ENCODE peak calls at places on chromosomes 16 and 17, in six cellular contexts. G, R, E, L, M and Z are unnamed samples.

GRCh38 chr17:79038545-79039135 is 14.7 kb downstream of the C1QTNF1 start:
- DNase-seq in R (no peak), L (peak; percentile 99), M (no peak), E (peak; percentile 86), G (peak; percentile 64), Z (no peak)

GRCh38 chr17:15350777-15351486 is 9.5 kb upstream of the TEKT3 start:
- DNase-seq in L (no peak), R (no peak), E (no peak), G (no peak), M (no peak), Z (no peak)

GRCh38 chr16:88628512-88628974 is 9.8 kb upstream of the IL17C start:
- DNase-seq in E (peak; percentile 71), L (peak; percentile 20), G (no peak), R (no peak), M (peak; percentile 71), Z (no peak)

GRCh38 chr17:4870850-4871249 is 28.5 kb upstream of the C17orf107 start:
- DNase-seq in G (no peak), M (no peak), E (no peak), L (no peak), R (no peak), Z (no peak)

GRCh38 chr17:42673885-42674754 is 2.7 kb downstream of the PLEKHH3 start:
- DNase-seq in M (peak; percentile 77), G (no peak), E (peak; percentile 57), R (no peak), L (peak; percentile 89), Z (no peak)

GRCh38 chr17:82658796-82659452 is 10.7 kb upstream of the WDR45B start:
- DNase-seq in M (no peak), L (no peak), R (no peak), E (peak; percentile 5), G (no peak), Z (no peak)

GRCh38 chr16:2089676-2090480 is 42.1 kb downstream of the TSC2 start:
- DNase-seq in M (no peak), R (peak; percentile 9), E (peak; percentile 55), L (no peak), G (no peak), Z (no peak)

GRCh38 chr17:65638221-65638940 is 76.9 kb upstream of the AXIN2 start:
- DNase-seq in L (peak; percentile 16), G (peak; percentile 62), R (no peak), M (no peak), E (no peak), Z (no peak)

GRCh38 chr17:78129385-78130079 is 977 bp upstream of the TMC6 start:
- DNase-seq in L (no peak), R (no peak), G (no peak), E (no peak), M (no peak), Z (no peak)

GRCh38 chr17:67974598-67975066 is 21.6 kb downstream of the C17orf58 start:
- DNase-seq in M (no peak), G (no peak), L (no peak), R (peak; percentile 5), E (no peak), Z (no peak)

GRCh38 chr17:78865682-78866390 is 25.2 kb upstream of the USP36 start:
- DNase-seq in G (peak; percentile 63), R (peak; percentile 81), L (peak; percentile 81), M (peak; percentile 83), E (peak; percentile 89), Z (peak; percentile 80)

GRCh38 chr16:86877835-86878234 is 299.5 kb downstream of the FOXL1 start:
- DNase-seq in L (no peak), M (no peak), R (no peak), G (no peak), E (no peak), Z (no peak)

GRCh38 chr16:46886764-46887523 is 2.8 kb downstream of the GPT2 start:
- DNase-seq in G (no peak), R (no peak), M (no peak), E (no peak), L (no peak), Z (no peak)

GRCh38 chr16:19143241-19143640 is 24.8 kb upstream of the SYT17 start:
- DNase-seq in R (no peak), L (no peak), G (no peak), M (no peak), E (no peak), Z (no peak)

GRCh38 chr17:4895121-4895520 is 4.2 kb upstream of the C17orf107 start:
- DNase-seq in G (no peak), E (no peak), M (no peak), L (no peak), R (no peak), Z (no peak)

GRCh38 chr17:76969598-76970172 is 101.5 kb downstream of the MGAT5B start:
- DNase-seq in E (peak; percentile 25), R (no peak), G (no peak), L (no peak), M (no peak), Z (no peak)

GRCh38 chr17:6306820-6307219 is 128.1 kb downstream of the AIPL1 start:
- DNase-seq in G (no peak), L (no peak), R (no peak), E (no peak), M (no peak), Z (no peak)

GRCh38 chr17:6843241-6843890 is 11.8 kb upstream of the TEKT1 start:
- DNase-seq in M (no peak), E (no peak), G (no peak), R (peak; percentile 27), L (peak; percentile 69), Z (no peak)

GRCh38 chr17:81734405-81735055 is 22.4 kb downstream of the SLC25A10 start:
- DNase-seq in M (no peak), L (no peak), E (no peak), G (no peak), R (no peak), Z (peak; percentile 38)

GRCh38 chr16:29925805-29926674 is at the start of gene KCTD13:
- DNase-seq in E (peak; percentile 79), G (peak; percentile 56), L (peak; percentile 85), R (peak; percentile 96), M (peak; percentile 84), Z (peak; percentile 89)

GRCh38 chr16:17273142-17273561 is 197.6 kb downstream of the XYLT1 start:
- DNase-seq in G (peak; percentile 76), R (no peak), E (peak; percentile 70), M (no peak), L (peak; percentile 79), Z (no peak)

DNA sequence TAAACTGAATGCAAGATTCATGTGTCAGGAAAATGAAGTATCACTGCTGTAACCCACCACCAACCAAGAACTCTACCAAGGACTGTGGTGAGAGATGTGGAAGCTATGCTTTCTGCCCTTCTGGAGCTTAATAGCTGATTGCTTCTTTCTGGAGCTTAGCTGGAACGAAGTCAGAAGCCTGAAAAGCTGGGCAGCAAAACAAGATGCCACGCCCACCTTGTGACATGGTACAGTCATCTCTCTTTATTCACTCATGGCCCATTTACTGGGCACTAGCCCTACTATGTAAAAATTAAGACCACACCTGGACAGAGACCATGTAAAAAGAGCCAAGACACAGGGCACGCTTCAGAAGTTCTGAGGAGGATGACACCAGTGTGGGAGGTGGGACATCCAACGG is 48.1 kb downstream of the TEX2 start:
- DNase-seq in M (no peak), R (no peak), L (no peak), E (no peak), G (no peak), Z (no peak)
- H3K27ac ChIP-seq in M (peak overlapping the region; percentile 87), R (no peak overlapping the region), L (no peak overlapping the region), E (peak overlapping the region; percentile 40), G (no peak overlapping the region), Z (no peak overlapping the region)

GRCh38 chr16:35142147-35142808 is 1682.9 kb downstream of the TP53TG3F start:
- DNase-seq in M (no peak), E (no peak), L (no peak), G (no peak), R (no peak), Z (no peak)

GRCh38 chr16:35144212-35144932 is 1685.0 kb downstream of the TP53TG3F start:
- DNase-seq in R (no peak), E (no peak), L (no peak), M (no peak), G (no peak), Z (peak; percentile 13)

GRCh38 chr16:35142809-35143192 is 1683.4 kb downstream of the TP53TG3F start:
- DNase-seq in G (no peak), M (no peak), E (no peak), L (no peak), R (no peak), Z (no peak)

GRCh38 chr16:35141303-35141702 is 1681.9 kb downstream of the TP53TG3F start:
- DNase-seq in G (no peak), R (no peak), L (no peak), M (no peak), E (no peak), Z (no peak)

DNA sequence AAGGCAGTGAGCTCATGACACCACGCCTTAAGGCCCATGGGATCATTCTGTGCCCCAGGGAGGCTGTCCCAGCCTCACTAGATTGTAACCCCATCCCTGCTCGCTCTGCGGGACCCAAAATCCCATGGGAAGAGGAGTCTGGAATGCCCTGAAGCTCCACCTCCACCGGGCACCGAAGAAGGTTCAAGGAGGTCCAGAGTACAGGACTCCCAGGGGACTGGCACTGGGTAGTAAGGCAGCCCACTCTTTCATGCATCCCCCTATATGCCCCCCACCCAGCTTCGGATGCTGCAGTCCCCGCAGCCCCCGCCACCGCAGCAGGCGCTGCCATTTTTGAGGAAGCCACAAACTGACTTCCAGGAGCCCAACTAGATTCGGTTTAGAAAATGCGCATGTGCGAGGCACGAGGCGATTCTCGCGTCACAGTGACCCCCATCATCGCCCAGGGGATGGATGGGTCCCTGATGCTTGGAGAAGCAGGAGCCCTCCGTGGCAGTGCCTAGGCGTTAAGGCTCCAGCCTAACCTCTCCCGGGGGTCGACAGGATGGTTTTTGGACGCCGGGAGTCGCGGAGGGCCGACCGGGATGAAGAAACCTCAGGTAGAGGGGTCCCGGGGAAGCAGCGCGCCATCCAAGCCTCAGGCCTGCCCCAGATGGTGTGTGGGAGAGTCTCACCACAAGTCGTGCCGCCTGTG is 1681.0 kb downstream of the TP53TG3F start:
- DNase-seq in E (no peak), M (no peak), R (no peak), L (no peak), G (no peak), Z (no peak)
- H3K9me3 ChIP-seq in E (no peaks in the 10 kb centered on the region), M (peaks cover 18% of the 10 kb centered on the region), R (peaks cover 53% of the 10 kb centered on the region), L (no peaks in the 10 kb centered on the region), G (peaks cover 65% of the 10 kb centered on the region), Z (peaks cover 7% of the 10 kb centered on the region)

DNA sequence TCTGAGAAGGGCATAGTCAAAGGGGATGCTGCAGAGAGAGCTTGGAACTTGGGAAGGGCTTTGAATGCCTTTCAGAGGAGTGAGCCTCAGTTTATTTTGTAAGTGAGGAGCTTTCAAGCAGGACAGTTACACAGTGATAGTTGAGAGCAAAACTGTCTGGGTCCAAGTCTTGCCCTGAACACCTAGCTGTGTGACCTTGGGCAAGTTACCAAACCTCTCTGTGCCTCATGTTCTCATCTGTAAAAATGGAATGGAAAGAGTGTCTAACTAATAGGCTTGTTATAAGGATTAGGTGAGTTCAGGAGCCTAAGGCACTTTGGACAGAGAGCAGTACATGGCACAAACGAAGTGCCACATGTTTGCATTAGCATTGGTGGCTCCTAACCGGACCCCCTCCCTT is 27.0 kb upstream of the TAC4 start:
- DNase-seq in E (no peak), R (no peak), L (no peak), G (no peak), M (no peak), Z (no peak)
- H3K27ac ChIP-seq in E (no peak overlapping the region), R (no peak overlapping the region), L (no peak overlapping the region), G (no peak overlapping the region), M (no peak overlapping the region), Z (no peak overlapping the region)

DNA sequence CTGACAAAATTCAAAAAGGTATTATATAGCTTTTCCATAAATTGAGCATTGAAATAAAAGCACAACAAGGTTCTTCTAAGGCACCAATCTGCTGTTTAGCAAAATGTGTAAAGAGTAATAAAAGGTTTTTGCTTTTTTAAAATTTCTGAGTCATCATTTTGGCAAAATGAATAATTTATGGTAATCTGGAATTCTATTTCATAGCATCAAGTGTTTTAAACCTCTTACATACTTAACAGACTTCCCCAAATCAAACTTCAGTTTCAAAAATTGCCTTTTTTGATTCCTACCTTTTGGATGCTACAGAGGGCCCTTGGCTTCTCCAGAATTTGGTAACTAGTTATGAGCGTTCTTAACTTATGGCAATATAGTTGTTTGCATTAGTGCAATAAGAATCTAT is 154.0 kb upstream of the ELAC2 start:
- DNase-seq in G (no peak), L (no peak), E (no peak), R (no peak), M (no peak), Z (no peak)
- H3K9me3 ChIP-seq in G (no peaks in the 10 kb centered on the region), L (no peaks in the 10 kb centered on the region), E (no peaks in the 10 kb centered on the region), R (peaks cover 14% of the 10 kb centered on the region), M (peaks cover 59% of the 10 kb centered on the region), Z (peaks cover 34% of the 10 kb centered on the region)